ENCODE peak calls at places on chromosomes 4 and X, in four cellular contexts. Z is GM20000, M is SK-N-SH, I is germinal center. U is an unnamed sample.

GRCh38 chrX:13658602-13659001 is 5.7 kb downstream of the TCEANC start:
- DNase-seq in Z (peak; percentile 7), M (peak; percentile 40), I (peak; percentile 14), U (no peak)

GRCh38 chr4:2126309-2127043 is 67.3 kb downstream of the NAT8L start:
- DNase-seq in Z (no peak), M (no peak), I (no peak), U (no peak)

GRCh38 chr4:100100985-100101384 is 89.3 kb downstream of the DDIT4L start:
- DNase-seq in Z (no peak), M (no peak), I (no peak), U (no peak)

GRCh38 chr4:88697113-88697512 is 516 bp downstream of the NAP1L5 start:
- DNase-seq in Z (no peak), M (peak; percentile 26), I (no peak), U (no peak)

GRCh38 chrX:107566603-107567262 is 61.6 kb upstream of the PRPS1 start:
- DNase-seq in Z (no peak), M (no peak), I (no peak), U (no peak)

GRCh38 chr4:128574706-128575105 is 234.8 kb upstream of the JADE1 start:
- DNase-seq in Z (peak; percentile 67), M (peak; percentile 42), I (peak; percentile 55), U (no peak)

GRCh38 chr4:144090744-144091143 is 49.8 kb downstream of the GYPA start:
- DNase-seq in Z (no peak), M (no peak), I (no peak), U (no peak)

GRCh38 chr4:163474027-163474426 is 473 bp upstream of the TKTL2 start:
- DNase-seq in Z (no peak), M (no peak), I (no peak), U (no peak)

GRCh38 chr4:20084488-20084887 is 167.2 kb upstream of the SLIT2 start:
- DNase-seq in Z (no peak), M (no peak), I (no peak), U (no peak)

GRCh38 chr4:126742048-126742447 is 890.7 kb upstream of the INTU start:
- DNase-seq in Z (no peak), M (no peak), I (no peak), U (no peak)

GRCh38 chr4:85842540-85842939 is 367.6 kb downstream of the ARHGAP24 start:
- DNase-seq in Z (no peak), M (no peak), I (peak; percentile 30), U (no peak)

GRCh38 chr4:9919047-9919446 is 102.2 kb downstream of the SLC2A9 start:
- DNase-seq in Z (no peak), M (no peak), I (no peak), U (no peak)

GRCh38 chrX:43557792-43558191 is 98.3 kb upstream of the MAOA start:
- DNase-seq in Z (peak; percentile 35), M (peak; percentile 39), I (peak; percentile 27), U (no peak)

GRCh38 chr4:153787156-153787555 is 1.7 kb downstream of the SFRP2 start:
- DNase-seq in Z (no peak), M (no peak), I (no peak), U (no peak)

U was measured in DMS79.